ENCODE peak calls at places on chromosomes 7 and 10, in eight cellular contexts. One of them, this sample, is unnamed.

GRCh38 chr10:77486511-77486910 is 151.1 kb downstream of the KCNMA1 start:
- DNase-seq in type B pancreatic cell: no peak
- DNase-seq in esophagus squamous epithelium: no peak
- DNase-seq in B cell: no peak
- DNase-seq in left ventricle myocardium inferior: no peak
- DNase-seq in heart right ventricle: no peak
- DNase-seq in RWPE2: no peak
- DNase-seq in left lung: no peak
- DNase-seq in this sample: no peak

GRCh38 chr7:94397721-94398120 is 3.0 kb downstream of the COL1A2 start:
- DNase-seq in type B pancreatic cell: no peak
- DNase-seq in esophagus squamous epithelium: no peak
- DNase-seq in B cell: no peak
- DNase-seq in left ventricle myocardium inferior: no peak
- DNase-seq in heart right ventricle: no peak
- DNase-seq in RWPE2: no peak
- DNase-seq in left lung: no peak
- DNase-seq in this sample: no peak

GRCh38 chr10:116912162-116912561 is 62.9 kb downstream of the ENO4 start:
- DNase-seq in type B pancreatic cell: no peak
- DNase-seq in esophagus squamous epithelium: no peak
- DNase-seq in B cell: no peak
- DNase-seq in left ventricle myocardium inferior: no peak
- DNase-seq in heart right ventricle: no peak
- DNase-seq in RWPE2: no peak
- DNase-seq in left lung: no peak
- DNase-seq in this sample: no peak

GRCh38 chr7:35889001-35889400 is 88.1 kb downstream of the SEPTIN7 start:
- DNase-seq in type B pancreatic cell: no peak
- DNase-seq in esophagus squamous epithelium: no peak
- DNase-seq in B cell: no peak
- DNase-seq in left ventricle myocardium inferior: no peak
- DNase-seq in heart right ventricle: no peak
- DNase-seq in RWPE2: no peak
- DNase-seq in left lung: no peak
- DNase-seq in this sample: no peak

GRCh38 chr7:45387837-45388236 is 186.3 kb upstream of the ADCY1 start:
- DNase-seq in type B pancreatic cell: no peak
- DNase-seq in esophagus squamous epithelium: no peak
- DNase-seq in B cell: no peak
- DNase-seq in left ventricle myocardium inferior: no peak
- DNase-seq in heart right ventricle: no peak
- DNase-seq in RWPE2: no peak
- DNase-seq in left lung: no peak
- DNase-seq in this sample: no peak

GRCh38 chr7:128900237-128900636 is 10.3 kb downstream of the KCP start:
- DNase-seq in type B pancreatic cell: no peak
- DNase-seq in esophagus squamous epithelium: no peak
- DNase-seq in B cell: no peak
- DNase-seq in left ventricle myocardium inferior: no peak
- DNase-seq in heart right ventricle: no peak
- DNase-seq in RWPE2: no peak
- DNase-seq in left lung: no peak
- DNase-seq in this sample: no peak

GRCh38 chr10:71392791-71393781 is 3.6 kb upstream of the CDH23 start:
- DNase-seq in type B pancreatic cell: no peak
- DNase-seq in esophagus squamous epithelium: no peak
- DNase-seq in B cell: no peak
- DNase-seq in left ventricle myocardium inferior: no peak
- DNase-seq in heart right ventricle: no peak
- DNase-seq in RWPE2: no peak
- DNase-seq in left lung: no peak
- DNase-seq in this sample: no peak

GRCh38 chr7:157490465-157490912 is 153.7 kb downstream of the DNAJB6 start:
- DNase-seq in type B pancreatic cell: no peak
- DNase-seq in esophagus squamous epithelium: no peak
- DNase-seq in B cell: no peak
- DNase-seq in left ventricle myocardium inferior: no peak
- DNase-seq in heart right ventricle: no peak
- DNase-seq in RWPE2: no peak
- DNase-seq in left lung: no peak
- DNase-seq in this sample: no peak

GRCh38 chr7:105224884-105225651 is 163.7 kb downstream of the SRPK2 start:
- DNase-seq in type B pancreatic cell: no peak
- DNase-seq in esophagus squamous epithelium: no peak
- DNase-seq in B cell: peak
- DNase-seq in left ventricle myocardium inferior: no peak
- DNase-seq in heart right ventricle: no peak
- DNase-seq in RWPE2: no peak
- DNase-seq in left lung: no peak
- DNase-seq in this sample: no peak

GRCh38 chr7:133572853-133573252 is 320.0 kb downstream of the EXOC4 start:
- DNase-seq in type B pancreatic cell: no peak
- DNase-seq in esophagus squamous epithelium: no peak
- DNase-seq in B cell: no peak
- DNase-seq in left ventricle myocardium inferior: no peak
- DNase-seq in heart right ventricle: no peak
- DNase-seq in RWPE2: no peak
- DNase-seq in left lung: no peak
- DNase-seq in this sample: no peak

GRCh38 chr10:79434816-79435215 is 10.6 kb downstream of the ZCCHC24 start:
- DNase-seq in type B pancreatic cell: no peak
- DNase-seq in esophagus squamous epithelium: no peak
- DNase-seq in B cell: no peak
- DNase-seq in left ventricle myocardium inferior: no peak
- DNase-seq in heart right ventricle: no peak
- DNase-seq in RWPE2: no peak
- DNase-seq in left lung: no peak
- DNase-seq in this sample: peak

GRCh38 chr10:11439523-11440053 is 171.9 kb downstream of the USP6NL start:
- DNase-seq in type B pancreatic cell: peak
- DNase-seq in esophagus squamous epithelium: no peak
- DNase-seq in B cell: no peak
- DNase-seq in left ventricle myocardium inferior: no peak
- DNase-seq in heart right ventricle: no peak
- DNase-seq in RWPE2: no peak
- DNase-seq in left lung: no peak
- DNase-seq in this sample: no peak

GRCh38 chr7:2651336-2651735 is 19.6 kb downstream of the TTYH3 start:
- DNase-seq in type B pancreatic cell: no peak
- DNase-seq in esophagus squamous epithelium: no peak
- DNase-seq in B cell: no peak
- DNase-seq in left ventricle myocardium inferior: no peak
- DNase-seq in heart right ventricle: no peak
- DNase-seq in RWPE2: no peak
- DNase-seq in left lung: no peak
- DNase-seq in this sample: no peak

GRCh38 chr10:4372601-4373000 is 453.4 kb upstream of the AKR1E2 start:
- DNase-seq in type B pancreatic cell: no peak
- DNase-seq in esophagus squamous epithelium: no peak
- DNase-seq in B cell: no peak
- DNase-seq in left ventricle myocardium inferior: no peak
- DNase-seq in heart right ventricle: no peak
- DNase-seq in RWPE2: no peak
- DNase-seq in left lung: no peak
- DNase-seq in this sample: no peak
- TF ChIP-seq CTCF in type B pancreatic cell: no peak
- TF ChIP-seq CTCF in esophagus squamous epithelium: no peak
- TF ChIP-seq CTCF in B cell: no peak
- TF ChIP-seq CTCF in left ventricle myocardium inferior: no peak
- TF ChIP-seq CTCF in heart right ventricle: no peak
- TF ChIP-seq CTCF in RWPE2: no peak
- TF ChIP-seq CTCF in left lung: no peak
- TF ChIP-seq CTCF in this sample: no peak

GRCh38 chr10:5449823-5450222 is 37.5 kb downstream of the NET1 start:
- DNase-seq in type B pancreatic cell: no peak
- DNase-seq in esophagus squamous epithelium: no peak
- DNase-seq in B cell: peak
- DNase-seq in left ventricle myocardium inferior: no peak
- DNase-seq in heart right ventricle: no peak
- DNase-seq in RWPE2: no peak
- DNase-seq in left lung: no peak
- DNase-seq in this sample: no peak
- TF ChIP-seq CTCF in type B pancreatic cell: peak
- TF ChIP-seq CTCF in esophagus squamous epithelium: no peak
- TF ChIP-seq CTCF in B cell: no peak
- TF ChIP-seq CTCF in left ventricle myocardium inferior: no peak
- TF ChIP-seq CTCF in heart right ventricle: no peak
- TF ChIP-seq CTCF in RWPE2: peak
- TF ChIP-seq CTCF in left lung: no peak
- TF ChIP-seq CTCF in this sample: peak

GRCh38 chr10:113084031-113084430 is 134.0 kb downstream of the TCF7L2 start:
- DNase-seq in type B pancreatic cell: no peak
- DNase-seq in esophagus squamous epithelium: no peak
- DNase-seq in B cell: no peak
- DNase-seq in left ventricle myocardium inferior: no peak
- DNase-seq in heart right ventricle: no peak
- DNase-seq in RWPE2: no peak
- DNase-seq in left lung: no peak
- DNase-seq in this sample: no peak
- TF ChIP-seq CTCF in type B pancreatic cell: no peak
- TF ChIP-seq CTCF in esophagus squamous epithelium: no peak
- TF ChIP-seq CTCF in B cell: no peak
- TF ChIP-seq CTCF in left ventricle myocardium inferior: no peak
- TF ChIP-seq CTCF in heart right ventricle: no peak
- TF ChIP-seq CTCF in RWPE2: no peak
- TF ChIP-seq CTCF in left lung: no peak
- TF ChIP-seq CTCF in this sample: no peak

GRCh38 chr7:26280723-26281122 is 10.9 kb upstream of the SNX10 start:
- DNase-seq in type B pancreatic cell: no peak
- DNase-seq in esophagus squamous epithelium: no peak
- DNase-seq in B cell: no peak
- DNase-seq in left ventricle myocardium inferior: no peak
- DNase-seq in heart right ventricle: no peak
- DNase-seq in RWPE2: no peak
- DNase-seq in left lung: no peak
- DNase-seq in this sample: no peak

GRCh38 chr7:26275213-26275612 is 16.4 kb upstream of the SNX10 start:
- DNase-seq in type B pancreatic cell: no peak
- DNase-seq in esophagus squamous epithelium: no peak
- DNase-seq in B cell: no peak
- DNase-seq in left ventricle myocardium inferior: no peak
- DNase-seq in heart right ventricle: no peak
- DNase-seq in RWPE2: no peak
- DNase-seq in left lung: no peak
- DNase-seq in this sample: no peak

GRCh38 chr7:26279405-26279804 is 12.3 kb upstream of the SNX10 start:
- DNase-seq in type B pancreatic cell: no peak
- DNase-seq in esophagus squamous epithelium: no peak
- DNase-seq in B cell: no peak
- DNase-seq in left ventricle myocardium inferior: no peak
- DNase-seq in heart right ventricle: no peak
- DNase-seq in RWPE2: no peak
- DNase-seq in left lung: no peak
- DNase-seq in this sample: no peak

GRCh38 chr7:26280097-26280496 is 11.6 kb upstream of the SNX10 start:
- DNase-seq in type B pancreatic cell: no peak
- DNase-seq in esophagus squamous epithelium: no peak
- DNase-seq in B cell: no peak
- DNase-seq in left ventricle myocardium inferior: no peak
- DNase-seq in heart right ventricle: no peak
- DNase-seq in RWPE2: no peak
- DNase-seq in left lung: no peak
- DNase-seq in this sample: no peak

DNA sequence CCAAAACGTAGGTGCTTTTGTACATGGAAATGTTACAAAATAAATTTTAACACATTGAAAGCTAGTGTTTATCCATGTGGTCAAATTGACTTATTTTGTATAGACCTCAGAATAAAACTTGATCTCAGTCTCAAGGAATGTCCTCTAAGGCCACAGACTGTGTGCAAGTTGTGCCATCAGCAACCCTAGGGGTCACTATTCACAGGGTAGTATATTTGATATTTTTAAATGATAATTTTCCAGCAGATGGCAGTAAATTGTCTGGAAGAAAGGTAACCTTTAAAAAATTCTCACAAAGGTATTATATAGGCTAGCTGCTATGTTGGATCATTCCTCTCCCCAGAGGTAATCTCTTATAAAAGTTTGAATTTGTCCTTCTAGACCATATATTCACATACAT is 12.9 kb upstream of the SNX10 start:
- DNase-seq in type B pancreatic cell: no peak
- DNase-seq in esophagus squamous epithelium: no peak
- DNase-seq in B cell: peak
- DNase-seq in left ventricle myocardium inferior: no peak
- DNase-seq in heart right ventricle: no peak
- DNase-seq in RWPE2: no peak
- DNase-seq in left lung: no peak
- DNase-seq in this sample: no peak
- TF ChIP-seq CTCF in type B pancreatic cell: no peak
- TF ChIP-seq CTCF in esophagus squamous epithelium: no peak
- TF ChIP-seq CTCF in B cell: peak
- TF ChIP-seq CTCF in left ventricle myocardium inferior: no peak
- TF ChIP-seq CTCF in heart right ventricle: no peak
- TF ChIP-seq CTCF in RWPE2: peak
- TF ChIP-seq CTCF in left lung: no peak
- TF ChIP-seq CTCF in this sample: peak

GRCh38 chr10:104028146-104028545 is 57.5 kb downstream of the COL17A1 start:
- DNase-seq in type B pancreatic cell: no peak
- DNase-seq in esophagus squamous epithelium: no peak
- DNase-seq in B cell: no peak
- DNase-seq in left ventricle myocardium inferior: no peak
- DNase-seq in heart right ventricle: no peak
- DNase-seq in RWPE2: no peak
- DNase-seq in left lung: no peak
- DNase-seq in this sample: no peak
- TF ChIP-seq CTCF in type B pancreatic cell: peak
- TF ChIP-seq CTCF in esophagus squamous epithelium: no peak
- TF ChIP-seq CTCF in B cell: no peak
- TF ChIP-seq CTCF in left ventricle myocardium inferior: peak
- TF ChIP-seq CTCF in heart right ventricle: peak
- TF ChIP-seq CTCF in RWPE2: peak
- TF ChIP-seq CTCF in left lung: no peak
- TF ChIP-seq CTCF in this sample: peak

GRCh38 chr10:122487231-122487765 is 25.9 kb downstream of the HTRA1 start:
- DNase-seq in type B pancreatic cell: no peak
- DNase-seq in esophagus squamous epithelium: no peak
- DNase-seq in B cell: no peak
- DNase-seq in left ventricle myocardium inferior: no peak
- DNase-seq in heart right ventricle: no peak
- DNase-seq in RWPE2: peak
- DNase-seq in left lung: no peak
- DNase-seq in this sample: no peak

GRCh38 chr10:122486396-122487080 is 25.2 kb downstream of the HTRA1 start:
- DNase-seq in type B pancreatic cell: no peak
- DNase-seq in esophagus squamous epithelium: no peak
- DNase-seq in B cell: no peak
- DNase-seq in left ventricle myocardium inferior: no peak
- DNase-seq in heart right ventricle: no peak
- DNase-seq in RWPE2: peak
- DNase-seq in left lung: no peak
- DNase-seq in this sample: no peak

GRCh38 chr10:122481296-122482056 is 20.1 kb downstream of the HTRA1 start:
- DNase-seq in type B pancreatic cell: no peak
- DNase-seq in esophagus squamous epithelium: no peak
- DNase-seq in B cell: no peak
- DNase-seq in left ventricle myocardium inferior: no peak
- DNase-seq in heart right ventricle: no peak
- DNase-seq in RWPE2: no peak
- DNase-seq in left lung: no peak
- DNase-seq in this sample: no peak

GRCh38 chr10:122485670-122486069 is 24.3 kb downstream of the HTRA1 start:
- DNase-seq in type B pancreatic cell: no peak
- DNase-seq in esophagus squamous epithelium: no peak
- DNase-seq in B cell: no peak
- DNase-seq in left ventricle myocardium inferior: no peak
- DNase-seq in heart right ventricle: no peak
- DNase-seq in RWPE2: peak
- DNase-seq in left lung: peak
- DNase-seq in this sample: no peak

GRCh38 chr10:122484276-122485060 is 23.1 kb downstream of the HTRA1 start:
- DNase-seq in type B pancreatic cell: no peak
- DNase-seq in esophagus squamous epithelium: no peak
- DNase-seq in B cell: no peak
- DNase-seq in left ventricle myocardium inferior: no peak
- DNase-seq in heart right ventricle: no peak
- DNase-seq in RWPE2: peak
- DNase-seq in left lung: peak
- DNase-seq in this sample: no peak
- TF ChIP-seq CTCF in type B pancreatic cell: no peak
- TF ChIP-seq CTCF in esophagus squamous epithelium: no peak
- TF ChIP-seq CTCF in B cell: no peak
- TF ChIP-seq CTCF in left ventricle myocardium inferior: no peak
- TF ChIP-seq CTCF in heart right ventricle: no peak
- TF ChIP-seq CTCF in RWPE2: no peak
- TF ChIP-seq CTCF in left lung: no peak
- TF ChIP-seq CTCF in this sample: no peak